ENCODE peak calls at places on chromosomes 7 and 10, in seven cellular contexts. P is IMR-90, T is lower lobe of right lung, E is osteoblast, F is tibial artery, D is upper lobe of right lung, U is fibroblast of pulmonary artery. R is an unnamed sample.

GRCh38 chr7:89681448-89681847 is 472.8 kb upstream of the STEAP1 start:
- DNase-seq in P (no peak), T (no peak), E (no peak), F (no peak), D (no peak), U (no peak), R (no peak)

GRCh38 chr10:18400911-18401260 is 250.5 kb downstream of the NSUN6 start:
- DNase-seq in P (no peak), T (no peak), E (no peak), F (no peak), D (no peak), U (no peak), R (no peak)

GRCh38 chr7:11212080-11212711 is 238.5 kb downstream of the PHF14 start:
- DNase-seq in P (peak; percentile 66), T (no peak), E (no peak), F (no peak), D (no peak), U (peak; percentile 83), R (no peak)

GRCh38 chr7:122137291-122138077 is 6.6 kb downstream of the AASS start:
- DNase-seq in P (peak; percentile 43), T (no peak), E (no peak), F (no peak), D (no peak), U (peak; percentile 31), R (no peak)

GRCh38 chr7:116364469-116364868 is 135.1 kb upstream of the CAV2 start:
- DNase-seq in P (no peak), T (no peak), E (no peak), F (no peak), D (no peak), U (no peak), R (no peak)

GRCh38 chr7:34058791-34059550 is 153.6 kb downstream of the BMPER start:
- DNase-seq in P (no peak), T (no peak), E (no peak), F (no peak), D (no peak), U (peak; percentile 39), R (no peak)

GRCh38 chr7:18786796-18787195 is 291.2 kb downstream of the HDAC9 start:
- DNase-seq in P (no peak), T (no peak), E (no peak), F (no peak), D (no peak), U (no peak), R (no peak)

GRCh38 chr10:132400041-132400546 is 3.1 kb downstream of the PWWP2B start:
- DNase-seq in P (no peak), T (peak; percentile 42), E (no peak), F (no peak), D (peak; percentile 63), U (no peak), R (no peak)

GRCh38 chr7:12490105-12490688 is 80.3 kb upstream of the SCIN start:
- DNase-seq in P (peak; percentile 36), T (no peak), E (no peak), F (no peak), D (no peak), U (peak; percentile 41), R (no peak)

GRCh38 chr7:84085147-84085546 is 109.4 kb downstream of the SEMA3A start:
- DNase-seq in P (peak; percentile 85), T (no peak), E (no peak), F (no peak), D (no peak), U (peak; percentile 63), R (no peak)

GRCh38 chr10:88245974-88246511 is 337.1 kb downstream of the RNLS start:
- DNase-seq in P (peak; percentile 76), T (no peak), E (no peak), F (no peak), D (no peak), U (peak; percentile 62), R (no peak)

GRCh38 chr7:48424731-48425130 is 253.5 kb downstream of the ABCA13 start:
- DNase-seq in P (peak; percentile 6), T (no peak), E (no peak), F (no peak), D (no peak), U (no peak), R (no peak)
- TF ChIP-seq CTCF in P (peak; percentile 33), T (no peak), E (peak; percentile 27), F (no peak), D (peak; percentile 31), U (no peak), R (peak; percentile 70)

GRCh38 chr10:116765549-116766162 is 23.3 kb upstream of the HSPA12A start:
- DNase-seq in P (no peak), T (no peak), E (no peak), F (no peak), D (peak; percentile 39), U (no peak), R (no peak)
- TF ChIP-seq CTCF in P (peak; percentile 29), T (peak; percentile 27), E (peak; percentile 53), F (peak; percentile 16), D (peak; percentile 34), U (peak; percentile 26), R (no peak)

DNA sequence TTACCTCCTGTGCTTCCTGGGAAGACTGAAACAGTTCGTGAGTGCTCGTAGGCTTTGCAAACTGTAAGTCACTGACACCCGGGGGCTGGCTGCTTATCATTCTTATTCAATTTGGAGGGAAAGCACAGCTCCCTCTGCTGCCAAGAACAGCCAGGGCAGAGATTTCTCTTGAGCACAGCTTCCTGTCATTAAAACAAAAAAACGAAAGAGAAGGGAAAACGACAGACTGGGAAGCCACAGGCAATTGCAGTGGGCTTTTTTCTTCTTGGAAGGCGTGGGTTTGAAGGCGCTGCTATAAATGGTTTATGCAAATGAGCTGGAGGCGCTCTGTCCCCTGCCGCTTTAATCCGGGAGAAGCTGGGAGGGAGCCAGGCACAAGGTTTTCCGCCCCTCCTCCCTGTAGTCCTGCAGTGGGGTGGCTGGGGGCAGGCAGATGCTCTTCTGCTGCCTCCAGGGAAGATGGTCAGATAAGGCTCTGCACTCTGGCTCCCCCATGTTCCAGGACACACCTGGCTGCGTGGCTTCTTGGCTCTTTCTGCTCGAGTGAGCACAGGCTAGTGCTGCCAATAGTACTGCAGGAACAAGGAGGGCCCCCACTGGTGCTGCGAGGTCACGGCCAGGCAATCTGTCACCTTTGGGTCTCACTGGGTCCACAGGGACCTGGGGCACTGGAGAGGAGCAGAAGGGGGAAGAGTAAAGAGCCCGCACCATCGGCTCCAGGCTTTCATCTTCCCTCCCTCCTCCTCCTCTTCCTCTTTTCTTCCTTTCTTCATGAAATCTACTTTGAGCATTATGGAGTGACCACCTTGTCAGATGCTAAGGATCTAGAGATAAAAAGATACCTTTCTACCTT is 49.5 kb downstream of the NEURL1 start:
- DNase-seq in P (peak; percentile 49), T (no peak), E (no peak), F (no peak), D (peak; percentile 59), U (peak; percentile 59), R (no peak)
- TF ChIP-seq CTCF in P (peak; percentile 49), T (peak; percentile 51), E (peak; percentile 68), F (no peak), D (peak; percentile 46), U (peak; percentile 67), R (peak; percentile 61)

DNA sequence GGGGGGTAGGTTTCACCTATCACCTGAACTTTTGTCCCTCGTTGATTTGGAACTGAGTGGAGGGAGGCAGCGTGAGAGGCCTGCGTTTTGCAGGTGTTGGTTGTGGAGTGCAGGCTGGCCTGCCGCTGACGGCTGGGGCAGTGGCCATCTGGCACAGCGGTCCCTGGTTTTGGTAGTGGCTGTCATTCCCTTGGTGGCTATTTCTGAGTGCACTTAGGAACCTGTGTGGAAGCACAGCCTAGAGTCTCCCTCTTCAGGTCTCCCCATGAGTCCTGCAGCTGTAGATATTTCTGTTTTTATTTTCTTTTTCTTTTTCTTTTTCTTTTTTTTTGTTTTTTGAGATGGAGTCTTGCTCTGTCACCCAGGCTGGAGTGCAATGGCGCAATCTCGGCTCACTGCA is 129.2 kb downstream of the CUL2 start:
- DNase-seq in P (peak; percentile 39), T (no peak), E (no peak), F (no peak), D (no peak), U (peak; percentile 49), R (no peak)
- TF ChIP-seq CTCF in P (peak; percentile 41), T (no peak), E (peak; percentile 45), F (no peak), D (peak; percentile 19), U (peak; percentile 37), R (no peak)

R was measured in type B pancreatic cell.